ENCODE peak calls at places on chromosomes 13 and 19, in five cellular contexts. One of them, this sample, is unnamed.

GRCh38 chr13:64767054-64767453 is 2463.1 kb downstream of the PCDH9 start:
- DNase-seq in tibial artery: no peak
- DNase-seq in thoracic aorta: no peak
- DNase-seq in cardiac fibroblast: no peak
- DNase-seq in mammary epithelial cell: no peak
- DNase-seq in this sample: no peak

GRCh38 chr13:96003304-96003703 is 49.9 kb downstream of the UGGT2 start:
- DNase-seq in tibial artery: no peak
- DNase-seq in thoracic aorta: no peak
- DNase-seq in cardiac fibroblast: peak
- DNase-seq in mammary epithelial cell: peak
- DNase-seq in this sample: no peak

GRCh38 chr19:16233836-16234551 is 36.3 kb downstream of the AP1M1 start:
- DNase-seq in tibial artery: no peak
- DNase-seq in thoracic aorta: no peak
- DNase-seq in cardiac fibroblast: no peak
- DNase-seq in mammary epithelial cell: no peak
- DNase-seq in this sample: no peak

GRCh38 chr19:29315566-29315965 is 102.6 kb upstream of the UQCRFS1 start:
- DNase-seq in tibial artery: no peak
- DNase-seq in thoracic aorta: no peak
- DNase-seq in cardiac fibroblast: no peak
- DNase-seq in mammary epithelial cell: no peak
- DNase-seq in this sample: no peak

GRCh38 chr13:32538234-32538620 is 368 bp downstream of the N4BP2L2 start:
- DNase-seq in tibial artery: peak
- DNase-seq in thoracic aorta: no peak
- DNase-seq in cardiac fibroblast: peak
- DNase-seq in mammary epithelial cell: peak
- DNase-seq in this sample: peak

GRCh38 chr19:13027557-13027956 is 32.3 kb downstream of the NFIX start:
- DNase-seq in tibial artery: no peak
- DNase-seq in thoracic aorta: no peak
- DNase-seq in cardiac fibroblast: no peak
- DNase-seq in mammary epithelial cell: no peak
- DNase-seq in this sample: no peak

GRCh38 chr13:69296130-69296529 is 811.5 kb upstream of the ATXN8OS start:
- DNase-seq in tibial artery: no peak
- DNase-seq in thoracic aorta: no peak
- DNase-seq in cardiac fibroblast: no peak
- DNase-seq in mammary epithelial cell: no peak
- DNase-seq in this sample: no peak

GRCh38 chr19:4580021-4580901 is 20.8 kb upstream of the SEMA6B start:
- DNase-seq in tibial artery: no peak
- DNase-seq in thoracic aorta: no peak
- DNase-seq in cardiac fibroblast: no peak
- DNase-seq in mammary epithelial cell: no peak
- DNase-seq in this sample: no peak

GRCh38 chr13:105914637-105915036 is 620.8 kb downstream of the EFNB2 start:
- DNase-seq in tibial artery: no peak
- DNase-seq in thoracic aorta: no peak
- DNase-seq in cardiac fibroblast: peak
- DNase-seq in mammary epithelial cell: peak
- DNase-seq in this sample: no peak

GRCh38 chr19:40424637-40425449 is 949 bp downstream of the SERTAD1 start:
- DNase-seq in tibial artery: no peak
- DNase-seq in thoracic aorta: no peak
- DNase-seq in cardiac fibroblast: peak
- DNase-seq in mammary epithelial cell: no peak
- DNase-seq in this sample: no peak

GRCh38 chr13:110528371-110528770 is 33.2 kb downstream of the RAB20 start:
- DNase-seq in tibial artery: no peak
- DNase-seq in thoracic aorta: no peak
- DNase-seq in cardiac fibroblast: peak
- DNase-seq in mammary epithelial cell: no peak
- DNase-seq in this sample: no peak

GRCh38 chr19:11530432-11530831 is 1.5 kb upstream of the ECSIT start:
- DNase-seq in tibial artery: peak
- DNase-seq in thoracic aorta: peak
- DNase-seq in cardiac fibroblast: peak
- DNase-seq in mammary epithelial cell: peak
- DNase-seq in this sample: peak

GRCh38 chr19:38949580-38950367 is 19.0 kb downstream of the MRPS12 start:
- DNase-seq in tibial artery: peak
- DNase-seq in thoracic aorta: peak
- DNase-seq in cardiac fibroblast: peak
- DNase-seq in mammary epithelial cell: peak
- DNase-seq in this sample: peak

DNA sequence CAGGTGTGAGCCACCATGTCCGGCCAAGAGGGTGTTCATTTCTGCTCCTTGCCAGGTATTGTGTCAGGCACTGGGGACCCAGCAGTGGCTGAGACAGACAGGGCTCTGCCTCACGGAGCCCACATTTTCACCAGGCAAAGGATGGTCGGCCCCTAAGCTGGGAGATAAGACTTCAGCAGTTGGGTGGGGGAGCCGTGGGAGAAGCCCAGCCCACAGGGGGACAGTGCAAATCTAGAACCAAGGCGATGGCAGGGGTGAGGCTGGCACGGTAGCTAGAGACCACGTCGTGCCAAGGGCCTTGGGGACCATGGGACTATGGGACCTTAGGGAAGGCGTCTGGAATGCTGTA is 8.3 kb downstream of the LSR start:
- DNase-seq in tibial artery: no peak
- DNase-seq in thoracic aorta: no peak
- DNase-seq in cardiac fibroblast: no peak
- DNase-seq in mammary epithelial cell: no peak
- DNase-seq in this sample: no peak
- H3K4me3 ChIP-seq in tibial artery: no peak
- H3K4me3 ChIP-seq in thoracic aorta: no peak
- H3K4me3 ChIP-seq in cardiac fibroblast: no peak
- H3K4me3 ChIP-seq in mammary epithelial cell: no peak
- H3K4me3 ChIP-seq in this sample: no peak

GRCh38 chr13:112417079-112417478 is 40.9 kb downstream of the SPACA7 start:
- DNase-seq in tibial artery: no peak
- DNase-seq in thoracic aorta: no peak
- DNase-seq in cardiac fibroblast: no peak
- DNase-seq in mammary epithelial cell: no peak
- DNase-seq in this sample: no peak
- TF ChIP-seq CTCF in tibial artery: no peak
- TF ChIP-seq CTCF in thoracic aorta: no peak
- TF ChIP-seq CTCF in cardiac fibroblast: no peak
- TF ChIP-seq CTCF in mammary epithelial cell: no peak
- TF ChIP-seq CTCF in this sample: no peak

DNA sequence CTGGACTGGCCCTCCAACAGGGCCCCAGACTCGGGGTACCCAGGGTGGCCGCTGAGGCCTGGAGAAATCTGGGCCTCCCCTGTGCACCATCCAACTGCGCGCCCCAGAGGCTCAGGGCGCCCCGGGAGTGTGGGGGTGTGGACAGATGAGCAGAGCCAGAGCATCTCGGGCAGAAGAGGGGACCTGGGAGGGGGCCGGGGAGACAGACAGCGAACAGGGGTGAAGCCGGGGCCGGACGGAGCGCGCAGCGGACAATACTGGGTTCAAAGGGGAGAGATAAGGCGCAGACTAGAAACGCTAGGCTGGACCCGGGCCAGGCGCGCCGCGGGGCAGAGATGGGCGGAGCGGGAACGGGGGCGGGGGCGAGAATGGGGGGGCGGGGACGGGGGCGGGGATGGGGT is 460 bp upstream of the CERS4 start:
- DNase-seq in tibial artery: peak
- DNase-seq in thoracic aorta: no peak
- DNase-seq in cardiac fibroblast: no peak
- DNase-seq in mammary epithelial cell: no peak
- DNase-seq in this sample: no peak
- H3K4me3 ChIP-seq in tibial artery: peak
- H3K4me3 ChIP-seq in thoracic aorta: peak
- H3K4me3 ChIP-seq in cardiac fibroblast: peak
- H3K4me3 ChIP-seq in mammary epithelial cell: peak
- H3K4me3 ChIP-seq in this sample: peak

GRCh38 chr19:6056801-6057650 is 53.3 kb downstream of the RFX2 start:
- DNase-seq in tibial artery: peak
- DNase-seq in thoracic aorta: peak
- DNase-seq in cardiac fibroblast: peak
- DNase-seq in mammary epithelial cell: peak
- DNase-seq in this sample: peak
- TF ChIP-seq CTCF in tibial artery: no peak
- TF ChIP-seq CTCF in thoracic aorta: no peak
- TF ChIP-seq CTCF in cardiac fibroblast: no peak
- TF ChIP-seq CTCF in mammary epithelial cell: no peak
- TF ChIP-seq CTCF in this sample: no peak

DNA sequence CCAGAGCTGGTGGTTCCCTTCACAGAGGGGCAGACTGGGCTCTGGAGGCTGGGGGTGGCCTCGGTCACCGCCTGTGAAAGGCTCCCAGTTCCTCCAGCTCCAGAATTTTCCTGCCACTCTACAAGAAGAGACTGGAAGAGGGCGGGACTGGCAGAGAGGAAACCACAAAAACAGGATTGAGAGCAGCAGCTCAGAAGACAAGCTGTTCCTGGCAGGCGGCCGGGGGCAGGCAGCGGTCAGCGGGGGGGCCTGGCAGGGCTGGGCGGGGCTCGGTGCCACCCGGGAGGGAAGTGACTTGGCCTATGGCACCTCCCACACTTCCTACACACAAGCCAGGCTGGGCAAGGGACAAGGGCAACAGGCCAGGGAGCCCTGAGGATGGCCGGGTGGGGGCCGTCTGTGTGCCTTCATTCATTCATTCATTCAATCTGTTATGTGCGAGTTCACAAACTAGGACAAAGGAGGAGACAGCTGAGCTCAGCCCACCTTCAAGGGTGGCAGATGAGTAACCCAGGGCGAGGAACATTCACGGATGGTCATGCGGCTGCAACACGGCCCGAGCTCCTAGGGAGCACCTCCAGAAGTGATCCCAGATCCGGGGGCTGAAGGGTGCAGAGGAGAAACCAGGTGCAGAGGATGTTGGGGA is 16.9 kb upstream of the BTBD2 start:
- DNase-seq in tibial artery: peak
- DNase-seq in thoracic aorta: peak
- DNase-seq in cardiac fibroblast: peak
- DNase-seq in mammary epithelial cell: peak
- DNase-seq in this sample: peak
- H3K4me3 ChIP-seq in tibial artery: peak
- H3K4me3 ChIP-seq in thoracic aorta: peak
- H3K4me3 ChIP-seq in cardiac fibroblast: no peak
- H3K4me3 ChIP-seq in mammary epithelial cell: peak
- H3K4me3 ChIP-seq in this sample: peak

DNA sequence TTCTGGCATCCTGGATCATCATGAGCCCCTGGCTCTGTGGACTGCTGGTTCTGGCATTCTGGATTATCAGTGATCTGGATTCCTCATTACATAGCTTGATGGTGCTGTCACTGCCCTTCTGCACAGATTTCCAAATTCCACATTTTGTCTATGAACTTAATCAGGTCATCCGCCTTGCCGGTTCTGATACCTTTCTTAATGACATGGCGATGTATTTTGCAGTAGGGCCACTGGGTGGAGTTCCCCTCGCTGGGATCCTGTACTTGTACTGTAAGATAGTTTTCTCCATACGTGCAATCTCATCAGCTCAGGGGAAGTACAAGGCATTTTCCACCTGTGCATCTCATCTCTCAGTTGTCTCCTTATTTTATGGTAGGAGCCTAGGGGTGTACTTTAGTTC is 24.4 kb upstream of the OR7C2 start:
- DNase-seq in tibial artery: no peak
- DNase-seq in thoracic aorta: no peak
- DNase-seq in cardiac fibroblast: no peak
- DNase-seq in mammary epithelial cell: no peak
- DNase-seq in this sample: no peak
- TF ChIP-seq CTCF in tibial artery: no peak
- TF ChIP-seq CTCF in thoracic aorta: no peak
- TF ChIP-seq CTCF in cardiac fibroblast: no peak
- TF ChIP-seq CTCF in mammary epithelial cell: peak
- TF ChIP-seq CTCF in this sample: no peak

GRCh38 chr19:17389288-17389687 is 4.7 kb downstream of the CCDC194 start:
- DNase-seq in tibial artery: no peak
- DNase-seq in thoracic aorta: no peak
- DNase-seq in cardiac fibroblast: no peak
- DNase-seq in mammary epithelial cell: no peak
- DNase-seq in this sample: no peak

GRCh38 chr19:17389957-17390664 is 3.9 kb downstream of the CCDC194 start:
- DNase-seq in tibial artery: no peak
- DNase-seq in thoracic aorta: no peak
- DNase-seq in cardiac fibroblast: no peak
- DNase-seq in mammary epithelial cell: no peak
- DNase-seq in this sample: no peak

GRCh38 chr19:17390665-17391370 is 3.2 kb downstream of the CCDC194 start:
- DNase-seq in tibial artery: peak
- DNase-seq in thoracic aorta: peak
- DNase-seq in cardiac fibroblast: peak
- DNase-seq in mammary epithelial cell: peak
- DNase-seq in this sample: peak

GRCh38 chr19:17393914-17394313 is at the start of gene CCDC194:
- DNase-seq in tibial artery: no peak
- DNase-seq in thoracic aorta: no peak
- DNase-seq in cardiac fibroblast: no peak
- DNase-seq in mammary epithelial cell: no peak
- DNase-seq in this sample: no peak

DNA sequence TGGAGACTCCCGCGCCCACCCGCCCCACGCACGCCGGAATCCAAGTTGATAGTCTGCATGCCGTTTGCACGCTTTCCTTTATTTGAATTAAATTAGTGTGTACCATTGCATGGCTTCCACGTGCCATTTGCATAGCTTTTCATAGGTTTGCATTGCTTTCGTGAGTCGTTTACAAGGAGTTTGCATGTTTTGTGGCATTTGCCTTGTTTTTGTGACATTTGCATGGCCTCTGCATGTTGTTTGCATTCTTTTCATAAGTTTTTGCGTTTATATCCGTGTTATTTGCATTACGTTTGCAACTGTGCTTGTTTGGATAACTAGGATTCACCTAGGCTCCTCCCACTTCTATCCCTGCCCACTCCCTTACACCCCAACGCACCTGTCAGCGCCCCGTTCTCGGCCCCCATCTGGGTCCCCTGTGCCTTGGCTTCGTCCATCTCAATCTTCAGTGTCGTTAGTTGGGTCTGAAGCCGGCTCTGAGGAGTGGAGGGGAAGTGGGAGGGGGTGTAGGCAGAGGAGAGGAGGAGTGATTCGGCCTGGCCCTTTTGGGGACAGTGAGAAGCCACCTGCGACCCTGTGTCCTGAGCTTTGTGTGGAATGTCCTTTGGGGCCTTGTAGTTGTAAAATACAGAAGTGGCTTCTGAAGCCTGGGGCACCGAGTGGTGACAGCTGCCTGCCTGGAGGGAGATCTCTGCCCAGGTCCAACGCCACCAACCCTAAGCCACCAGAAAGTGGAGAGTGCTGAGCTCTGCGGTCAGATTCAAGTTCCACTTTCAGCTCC is 2.4 kb downstream of the CCDC194 start:
- DNase-seq in tibial artery: no peak
- DNase-seq in thoracic aorta: no peak
- DNase-seq in cardiac fibroblast: no peak
- DNase-seq in mammary epithelial cell: no peak
- DNase-seq in this sample: no peak
- H3K4me3 ChIP-seq in tibial artery: peak
- H3K4me3 ChIP-seq in thoracic aorta: peak
- H3K4me3 ChIP-seq in cardiac fibroblast: peak
- H3K4me3 ChIP-seq in mammary epithelial cell: peak
- H3K4me3 ChIP-seq in this sample: peak